ENCODE peak calls at places on chromosomes 4 and X, in four cellular contexts. Z is K562, T is HepG2, I is GM12878. V is an unnamed sample.

GRCh38 chr4:26985836-26986235 is 125.2 kb downstream of the STIM2 start:
- DNase-seq in Z (no peak), T (no peak), I (peak), V (no peak)

GRCh38 chrX:370963-371745 is 15.6 kb downstream of the PPP2R3B start:
- DNase-seq in Z (no peak), I (no peak), T (no peak), V (no peak)

GRCh38 chr4:180058731-180059215 is 2184.4 kb upstream of the TENM3 start:
- DNase-seq in Z (no peak), I (no peak), T (no peak), V (peak)

GRCh38 chr4:155703486-155704227 is 37.0 kb downstream of the GUCY1A1 start:
- DNase-seq in T (no peak), Z (no peak), I (peak), V (no peak)

GRCh38 chrX:45266456-45266855 is 65.8 kb upstream of the DIPK2B start:
- DNase-seq in T (no peak), I (no peak), Z (no peak), V (no peak)

GRCh38 chrX:10818651-10819050 is 198.3 kb upstream of the MID1 start:
- DNase-seq in T (no peak), Z (no peak), I (no peak), V (no peak)

GRCh38 chr4:83542225-83542624 is 6.3 kb downstream of the GPAT3 start:
- DNase-seq in I (no peak), Z (no peak), T (no peak), V (no peak)

GRCh38 chr4:138734746-138735145 is 280.8 kb upstream of the NOCT start:
- DNase-seq in Z (no peak), I (no peak), T (no peak), V (no peak)

GRCh38 chr4:111788046-111788642 is 357.1 kb upstream of the FAM241A start:
- DNase-seq in I (no peak), T (no peak), Z (no peak), V (peak)

GRCh38 chrX:79375340-79375739 is 8.2 kb upstream of the ITM2A start:
- DNase-seq in T (no peak), I (no peak), Z (no peak), V (no peak)

GRCh38 chr4:55758570-55758969 is 61.0 kb upstream of the EXOC1L start:
- DNase-seq in I (no peak), T (no peak), Z (no peak), V (no peak)

GRCh38 chr4:41024556-41025491 is 189.5 kb downstream of the APBB2 start:
- DNase-seq in I (no peak), Z (no peak), T (no peak), V (no peak)

GRCh38 chrX:154378059-154378798 is 866 bp upstream of the EMD start:
- DNase-seq in T (no peak), Z (peak), I (no peak), V (peak)

GRCh38 chr4:3302164-3302785 is 9.5 kb downstream of the RGS12 start:
- DNase-seq in Z (no peak), I (peak), T (no peak), V (no peak)

GRCh38 chrX:69424161-69424560 is 80.0 kb upstream of the NALF2 start:
- DNase-seq in I (no peak), T (peak), Z (peak), V (no peak)

GRCh38 chr4:141642711-141643110 is 6.3 kb downstream of the IL15 start:
- DNase-seq in T (no peak), Z (no peak), I (no peak), V (no peak)

GRCh38 chr4:6668391-6668790 is 25.3 kb upstream of the S100P start:
- DNase-seq in I (no peak), T (no peak), Z (no peak), V (no peak)

GRCh38 chr4:113355550-113356371 is 306.3 kb downstream of the ANK2 start:
- DNase-seq in Z (no peak), I (peak), T (no peak), V (no peak)

GRCh38 chr4:164097119-164097518 is 602.6 kb downstream of the TMA16 start:
- DNase-seq in I (no peak), Z (no peak), T (no peak), V (no peak)

GRCh38 chrX:43618376-43619205 is 37.5 kb upstream of the MAOA start:
- DNase-seq in T (peak), I (no peak), Z (no peak), V (peak)

GRCh38 chr4:4524364-4524763 is 17.5 kb downstream of the STX18 start:
- DNase-seq in I (peak), T (no peak), Z (no peak), V (peak)

GRCh38 chrX:17374619-17375360 is at the start of gene NHS:
- DNase-seq in Z (peak), T (no peak), I (no peak), V (peak)

GRCh38 chr4:68074397-68074796 is 55.3 kb downstream of the TMPRSS11F start:
- DNase-seq in Z (no peak), T (no peak), I (no peak), V (no peak)

GRCh38 chr4:24778427-24779225 is 16.7 kb upstream of the SOD3 start:
- DNase-seq in I (no peak), Z (no peak), T (no peak), V (no peak)

GRCh38 chr4:142977182-142977581 is 131.1 kb upstream of the INPP4B start:
- DNase-seq in I (no peak), Z (no peak), T (no peak), V (no peak)

GRCh38 chr4:161197912-161198311 is 965.9 kb downstream of the FSTL5 start:
- DNase-seq in Z (no peak), I (no peak), T (no peak), V (no peak)

GRCh38 chr4:38099908-38100407 is 139.8 kb downstream of the PTTG2 start:
- DNase-seq in T (no peak), Z (no peak), I (no peak), V (no peak)

GRCh38 chrX:24465524-24465850 is 401 bp downstream of the PDK3 start:
- DNase-seq in Z (no peak), T (no peak), I (no peak), V (no peak)

GRCh38 chrX:122135070-122135469 is 1049.0 kb upstream of the GRIA3 start:
- DNase-seq in Z (no peak), I (no peak), T (no peak), V (no peak)

GRCh38 chrX:134377537-134377936 is 82.4 kb upstream of the HPRT1 start:
- DNase-seq in Z (no peak), I (no peak), T (peak), V (no peak)

GRCh38 chr4:80989921-80990544 is 40.5 kb upstream of the BMP3 start:
- DNase-seq in T (peak), I (peak), Z (peak), V (no peak)

GRCh38 chr4:42066402-42066801 is 76.1 kb downstream of the SLC30A9 start:
- DNase-seq in I (no peak), T (no peak), Z (no peak), V (no peak)

GRCh38 chr4:28229092-28229491 is 1368.5 kb downstream of the STIM2 start:
- DNase-seq in T (no peak), Z (no peak), I (no peak), V (no peak)

GRCh38 chr4:41661447-41662076 is 87.0 kb downstream of the PHOX2B start:
- DNase-seq in Z (peak), T (peak), I (no peak), V (peak)

GRCh38 chrX:154321624-154322023 is 26.0 kb downstream of the TKTL1 start:
- DNase-seq in I (no peak), Z (no peak), T (peak), V (no peak)

GRCh38 chrX:78747471-78747870 is at the start of gene LPAR4:
- DNase-seq in I (no peak), Z (no peak), T (no peak), V (peak)

GRCh38 chr4:54185871-54186270 is 43.2 kb upstream of the PDGFRA start:
- DNase-seq in T (no peak), I (no peak), Z (no peak), V (no peak)

DNA sequence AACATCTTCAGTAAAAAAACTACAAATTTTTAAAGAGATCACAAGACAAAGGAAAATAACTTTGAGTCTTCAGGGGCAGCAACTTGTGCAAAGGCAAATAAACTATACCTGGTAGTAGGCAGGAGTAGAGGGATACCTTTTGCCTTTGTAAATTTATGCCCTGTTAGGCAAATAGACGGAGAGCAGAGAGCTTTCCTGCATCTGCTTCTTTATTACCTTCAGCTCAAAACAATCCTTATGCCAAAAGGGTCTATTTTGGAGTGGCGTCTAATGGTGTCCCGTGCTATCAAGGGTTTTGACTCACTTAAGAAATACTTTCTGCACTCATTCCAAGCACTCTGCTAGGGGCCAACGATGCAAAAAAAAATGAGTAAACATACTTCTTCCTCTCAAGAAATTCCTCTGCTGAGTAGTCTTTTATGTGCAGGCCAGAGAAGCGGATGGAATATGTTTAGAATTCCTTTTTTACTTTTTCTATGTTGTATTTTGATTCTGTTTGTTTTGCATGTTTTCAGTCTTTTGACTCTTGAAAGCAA is 131.9 kb downstream of the ANXA5 start:
- DNase-seq in T (no peak), Z (no peak), I (no peak), V (no peak)
- TF ChIP-seq CREM in T (no peak), Z (no peak), I (no peak), V (no peak)

GRCh38 chr4:51942108-51942832 is 77.9 kb downstream of the LRRC66 start:
- DNase-seq in T (no peak), Z (no peak), I (no peak), V (no peak)

GRCh38 chr4:51943221-51943620 is 76.9 kb downstream of the LRRC66 start:
- DNase-seq in I (no peak), Z (no peak), T (peak), V (no peak)

DNA sequence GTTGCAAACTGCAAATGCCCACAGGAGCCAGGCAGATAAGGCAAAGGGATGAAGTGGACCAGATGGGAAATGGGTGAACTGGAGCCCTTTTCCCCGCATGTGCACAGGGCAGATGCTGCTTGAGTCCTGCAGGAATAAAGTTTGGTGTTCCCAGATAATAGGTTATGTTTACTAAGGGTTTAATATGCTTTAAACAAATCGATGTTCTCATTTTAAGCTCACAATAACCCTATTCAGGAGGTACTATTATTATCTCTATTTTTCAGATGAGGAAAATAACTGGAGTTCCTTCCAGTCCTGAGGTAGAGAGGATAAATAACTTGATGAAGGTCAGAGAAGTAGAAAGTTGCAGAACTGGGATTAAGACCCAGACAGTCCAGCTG is 77.3 kb downstream of the LRRC66 start:
- DNase-seq in T (no peak), Z (no peak), I (no peak), V (no peak)
- TF ChIP-seq CREM in T (no peak), Z (no peak), I (no peak), V (no peak)

GRCh38 chr4:96154676-96155075 is 314.8 kb downstream of the PDHA2 start:
- DNase-seq in Z (no peak), I (no peak), T (no peak), V (no peak)
- TF ChIP-seq CREM in Z (no peak), I (no peak), T (no peak), V (no peak)

GRCh38 chr4:2275546-2276251 is 13.8 kb upstream of the MXD4 start:
- DNase-seq in Z (no peak), I (no peak), T (no peak), V (no peak)

GRCh38 chr4:2277956-2278355 is 16.0 kb upstream of the MXD4 start:
- DNase-seq in Z (no peak), I (no peak), T (no peak), V (no peak)

GRCh38 chr4:2273657-2274319 is 11.9 kb upstream of the MXD4 start:
- DNase-seq in I (no peak), Z (peak), T (no peak), V (no peak)

GRCh38 chr4:2274320-2275043 is 12.6 kb upstream of the MXD4 start:
- DNase-seq in T (no peak), Z (no peak), I (no peak), V (no peak)

GRCh38 chr4:2276581-2277325 is 14.8 kb upstream of the MXD4 start:
- DNase-seq in I (no peak), Z (no peak), T (no peak), V (no peak)
- TF ChIP-seq CREM in I (no peak), Z (no peak), T (no peak), V (no peak)

GRCh38 chr4:153138736-153139135 is 65.5 kb upstream of the TRIM2 start:
- DNase-seq in T (no peak), Z (no peak), I (no peak), V (no peak)
- TF ChIP-seq CREM in T (no peak), Z (no peak), I (no peak), V (no peak)

GRCh38 chr4:183099537-183100297 is 660 bp downstream of the WWC2 start:
- DNase-seq in T (peak), I (no peak), Z (peak), V (peak)
- TF ChIP-seq CREM in T (no peak), I (no peak), Z (no peak), V (no peak)

DNA sequence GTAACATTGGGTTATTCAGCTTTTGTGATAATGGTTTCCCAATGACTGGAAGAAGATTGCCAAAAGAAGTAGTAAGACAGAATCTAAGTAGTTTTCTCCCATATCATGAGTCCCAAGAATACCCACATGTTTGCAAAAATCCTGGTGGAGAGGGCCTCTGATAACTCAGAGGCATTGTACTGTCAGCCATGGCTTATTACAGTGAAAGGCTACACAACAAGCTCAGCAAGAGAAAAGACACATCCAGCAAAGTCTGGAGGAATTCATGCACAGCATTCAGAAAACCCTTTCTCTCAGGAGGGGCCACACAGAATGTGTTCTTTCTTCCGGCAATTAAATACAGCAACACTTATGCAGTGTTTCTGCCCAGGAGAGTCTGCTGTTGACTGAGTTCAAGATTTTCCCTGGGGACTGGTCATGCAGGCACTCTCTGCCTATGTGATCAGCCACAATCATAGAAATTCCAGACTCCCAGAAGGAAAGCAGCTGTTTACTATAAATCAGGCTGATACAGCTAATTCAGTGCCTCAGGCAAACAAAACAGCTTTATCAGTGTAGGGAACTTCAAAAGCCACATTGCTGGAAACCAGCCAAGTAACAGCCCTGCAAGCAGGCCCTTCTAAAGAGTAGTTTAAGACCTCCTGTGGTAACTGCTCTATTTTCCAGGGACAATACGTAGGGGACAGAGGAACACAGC is 937.1 kb downstream of the CCSER1 start:
- DNase-seq in I (no peak), T (peak), Z (peak), V (no peak)
- TF ChIP-seq CREM in I (no peak), T (no peak), Z (no peak), V (no peak)

DNA sequence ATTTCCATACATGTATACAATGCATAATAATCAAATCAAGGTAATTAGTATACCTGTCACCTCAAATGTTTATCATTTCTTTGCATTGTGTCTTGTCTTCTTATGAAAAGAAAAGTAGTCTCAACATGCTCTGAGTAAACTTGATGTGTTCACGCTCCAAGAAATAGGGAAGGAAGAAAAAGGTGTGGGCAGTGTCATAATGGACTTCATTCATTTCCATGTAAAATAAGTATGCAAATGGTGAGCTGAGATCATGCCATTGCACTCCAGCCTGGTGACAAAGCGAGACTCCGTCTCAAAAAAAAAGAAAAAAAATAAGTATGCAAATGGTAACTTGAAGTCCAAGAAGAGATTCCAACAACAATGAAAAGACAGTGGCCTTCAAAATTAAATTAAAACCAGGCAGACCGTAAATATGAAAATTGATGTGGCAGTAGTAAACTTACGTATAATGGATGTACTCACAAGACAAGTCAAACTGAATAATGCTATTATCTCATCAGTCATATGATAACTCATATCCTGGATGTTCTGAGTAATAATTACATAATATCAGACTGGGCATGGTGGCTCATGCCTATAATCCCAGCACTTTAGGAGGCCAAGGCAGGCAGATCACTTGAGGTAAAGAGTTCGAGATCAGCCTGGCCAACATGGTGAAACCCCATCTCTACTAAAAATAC is 6.0 kb upstream of the CWH43 start:
- DNase-seq in T (no peak), I (no peak), Z (no peak), V (no peak)
- TF ChIP-seq CREM in T (no peak), I (no peak), Z (no peak), V (no peak)